ENCODE peak calls at places on chromosomes 2 and 18, in six cellular contexts. K, T, R, W, U and G are unnamed samples.

GRCh38 chr2:1713839-1714236 is 30.5 kb downstream of the PXDN start:
- DNase-seq in K (no peak), T (no peak), R (no peak), W (no peak), U (no peak), G (no peak)

GRCh38 chr2:239300871-239301742 is 99.7 kb downstream of the HDAC4 start:
- DNase-seq in K (no peak), T (no peak), R (no peak), W (no peak), U (no peak), G (no peak)

GRCh38 chr2:144357623-144358400 is 162.1 kb downstream of the ZEB2 start:
- DNase-seq in K (no peak), T (peak), R (peak), W (peak), U (no peak), G (peak)

GRCh38 chr2:114631146-114631545 is 188.7 kb downstream of the DPP10 start:
- DNase-seq in K (no peak), T (no peak), R (no peak), W (no peak), U (no peak), G (no peak)

GRCh38 chr2:155111070-155111469 is 412.6 kb downstream of the KCNJ3 start:
- DNase-seq in K (no peak), T (no peak), R (no peak), W (no peak), U (no peak), G (no peak)

GRCh38 chr2:224369028-224369632 is 32.8 kb downstream of the FAM124B start:
- DNase-seq in K (no peak), T (peak), R (no peak), W (no peak), U (no peak), G (peak)

GRCh38 chr2:36193680-36194079 is 161.9 kb upstream of the CRIM1 start:
- DNase-seq in K (no peak), T (no peak), R (no peak), W (no peak), U (no peak), G (no peak)

GRCh38 chr2:64457518-64457917 is 3.6 kb downstream of the LGALSL start:
- DNase-seq in K (no peak), T (peak), R (no peak), W (no peak), U (no peak), G (no peak)

GRCh38 chr2:236607471-236608307 is 38.1 kb downstream of the ACKR3 start:
- DNase-seq in K (no peak), T (peak), R (peak), W (no peak), U (no peak), G (no peak)

GRCh38 chr2:119487434-119488244 is 36.6 kb downstream of the SCTR start:
- DNase-seq in K (no peak), T (peak), R (no peak), W (no peak), U (no peak), G (peak)

GRCh38 chr18:500230-500555 is 308 bp downstream of the COLEC12 start:
- DNase-seq in K (peak), T (no peak), R (no peak), W (no peak), U (no peak), G (no peak)

GRCh38 chr2:44360749-44361329 is 455 bp downstream of the PREPL start:
- DNase-seq in K (no peak), T (no peak), R (no peak), W (no peak), U (no peak), G (peak)

GRCh38 chr2:141766225-141766624 is 364.6 kb downstream of the LRP1B start:
- DNase-seq in K (no peak), T (no peak), R (no peak), W (no peak), U (no peak), G (no peak)

GRCh38 chr2:143730155-143730949 is 601.1 kb downstream of the ARHGAP15 start:
- DNase-seq in K (no peak), T (peak), R (no peak), W (no peak), U (no peak), G (no peak)

GRCh38 chr2:163667064-163667887 is 68.5 kb downstream of the FIGN start:
- DNase-seq in K (no peak), T (peak), R (no peak), W (peak), U (no peak), G (peak)

GRCh38 chr2:219253753-219254589 is at the start of gene TUBA4A:
- DNase-seq in K (peak), T (peak), R (peak), W (peak), U (no peak), G (peak)

GRCh38 chr18:58960946-58961722 is 96.5 kb downstream of the ZNF532 start:
- DNase-seq in K (no peak), T (no peak), R (no peak), W (no peak), U (no peak), G (no peak)

GRCh38 chr2:191894681-191895147 is 47.8 kb upstream of the CAVIN2 start:
- DNase-seq in K (no peak), T (peak), R (no peak), W (peak), U (no peak), G (no peak)

GRCh38 chr2:222283634-222284033 is 15.2 kb downstream of the PAX3 start:
- DNase-seq in K (peak), T (no peak), R (no peak), W (no peak), U (no peak), G (no peak)

GRCh38 chr18:3624818-3625716 is 175.1 kb downstream of the TGIF1 start:
- DNase-seq in K (no peak), T (peak), R (peak), W (peak), U (no peak), G (no peak)

DNA sequence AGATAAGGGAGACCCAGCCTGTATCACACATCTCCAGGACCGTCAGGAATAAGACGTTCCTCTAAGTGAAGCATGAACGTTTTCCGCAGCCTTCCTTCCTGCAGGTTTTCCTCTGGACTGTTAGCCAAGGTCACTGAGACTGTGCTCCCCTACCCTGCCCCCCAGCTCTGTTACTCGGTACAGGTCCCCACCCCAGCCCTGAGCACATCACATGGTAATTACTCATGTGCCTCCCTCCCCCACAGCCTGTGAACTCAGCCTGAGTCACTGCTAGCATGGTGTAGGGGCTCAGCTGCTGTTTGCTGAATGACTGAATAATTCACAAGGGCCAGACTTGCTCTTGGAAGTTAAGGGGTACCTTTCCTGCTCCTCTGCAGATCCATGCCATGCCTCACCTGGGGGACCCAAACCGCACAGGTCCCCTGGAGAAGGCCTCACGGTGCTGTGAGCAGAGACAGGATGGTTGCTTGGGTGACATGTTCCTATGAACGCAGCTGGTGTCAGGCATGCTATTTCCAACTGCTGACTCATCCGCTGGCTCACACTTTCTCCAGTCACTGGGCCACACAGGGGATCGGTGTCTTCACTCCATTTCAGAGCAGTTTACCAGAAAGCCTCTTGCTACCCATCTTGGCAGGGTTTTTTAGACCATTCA is 88.2 kb downstream of the PLB1 start:
- DNase-seq in K (no peak), T (peak), R (peak), W (peak), U (peak), G (peak)
- TF ChIP-seq JUN in K (no peak), T (peak), R (peak), W (peak), U (no peak), G (no peak)

GRCh38 chr2:180572346-180572745 is 408.1 kb upstream of the UBE2E3 start:
- DNase-seq in K (no peak), T (no peak), R (no peak), W (no peak), U (no peak), G (no peak)

GRCh38 chr2:180571559-180571958 is 408.8 kb upstream of the UBE2E3 start:
- DNase-seq in K (no peak), T (no peak), R (no peak), W (no peak), U (no peak), G (no peak)

GRCh38 chr2:180570864-180571263 is 409.5 kb upstream of the UBE2E3 start:
- DNase-seq in K (no peak), T (no peak), R (no peak), W (no peak), U (no peak), G (no peak)

GRCh38 chr2:180577567-180577966 is 402.8 kb upstream of the UBE2E3 start:
- DNase-seq in K (no peak), T (no peak), R (no peak), W (no peak), U (no peak), G (no peak)

DNA sequence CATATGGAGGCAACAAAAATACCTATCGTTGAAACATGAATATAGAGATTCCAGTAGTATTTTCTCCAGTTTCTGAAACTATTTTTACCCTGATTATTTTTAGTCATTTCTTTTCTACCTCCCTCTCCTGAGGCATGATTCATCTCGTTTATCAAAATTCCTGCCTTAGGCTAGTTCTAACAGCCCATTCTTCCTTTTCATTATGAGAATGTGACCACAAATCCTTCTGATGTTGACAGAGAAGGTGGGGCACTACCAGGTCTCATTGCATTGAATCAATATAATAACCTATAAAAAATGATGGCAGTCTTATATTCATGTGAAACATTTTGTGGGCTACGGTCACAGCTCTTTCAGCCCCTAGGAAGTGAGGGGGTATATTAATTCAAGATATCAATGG is 406.5 kb upstream of the UBE2E3 start:
- DNase-seq in K (no peak), T (peak), R (no peak), W (no peak), U (no peak), G (no peak)
- TF ChIP-seq JUN in K (no peak), T (no peak), R (no peak), W (no peak), U (no peak), G (no peak)

DNA sequence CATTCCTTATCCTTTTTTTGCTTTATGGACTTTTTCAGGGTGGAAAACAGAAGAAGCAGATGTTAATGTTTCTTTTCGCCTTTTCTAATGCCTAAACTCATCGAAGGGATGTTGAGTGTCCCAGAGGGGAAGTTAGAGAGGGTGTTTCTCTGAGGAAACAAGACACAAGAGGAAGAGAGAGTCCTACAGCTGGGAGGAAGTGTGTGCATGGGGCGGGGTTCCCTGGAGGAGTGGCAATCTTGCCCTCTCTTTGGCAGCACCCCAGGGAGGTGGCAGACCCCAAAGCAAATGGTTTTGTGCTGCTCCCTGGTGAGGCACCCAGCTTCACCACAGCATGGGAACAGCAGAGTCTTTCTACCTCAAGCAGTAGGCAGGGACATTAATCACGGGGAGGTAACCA is 377.6 kb downstream of the RND3 start:
- DNase-seq in K (no peak), T (no peak), R (no peak), W (no peak), U (no peak), G (no peak)
- TF ChIP-seq JUN in K (no peak), T (no peak), R (no peak), W (no peak), U (no peak), G (no peak)

DNA sequence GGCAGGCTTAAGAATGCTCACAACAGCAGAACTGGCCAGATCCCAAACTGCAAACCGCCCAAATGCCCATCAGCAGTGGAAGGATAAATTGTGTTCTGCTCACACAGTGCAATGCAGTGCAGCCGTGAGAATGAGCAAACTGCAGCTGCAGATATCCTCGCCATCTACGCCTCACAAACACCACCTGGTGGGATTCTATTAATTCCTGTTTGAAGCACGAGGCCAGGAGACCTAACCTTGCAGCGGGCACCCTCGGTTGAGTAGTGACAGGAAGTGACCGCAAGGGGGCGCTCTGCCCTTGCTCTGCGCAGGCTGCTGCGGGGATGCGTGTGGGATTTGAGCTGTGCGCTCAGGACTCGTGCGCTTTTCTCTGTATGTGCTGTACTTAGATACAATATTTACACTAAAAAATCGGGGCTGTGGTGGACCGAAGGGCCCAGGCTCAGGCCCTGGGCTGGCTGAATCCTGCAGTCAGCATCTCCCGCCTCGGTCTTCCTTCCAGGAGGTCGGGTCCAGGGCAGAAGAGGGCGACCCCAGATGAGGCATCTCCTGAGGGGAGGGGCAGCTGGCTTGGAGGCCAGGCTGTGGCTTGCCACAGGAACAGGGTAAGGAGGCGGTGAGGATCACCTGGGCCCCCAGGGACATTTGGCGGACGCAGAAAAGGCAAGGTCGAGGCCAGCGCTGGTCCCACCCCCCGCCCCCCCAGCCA is 19.8 kb upstream of the PDIA6 start:
- DNase-seq in K (peak), T (peak), R (peak), W (peak), U (peak), G (peak)
- TF ChIP-seq JUN in K (no peak), T (no peak), R (no peak), W (no peak), U (no peak), G (no peak)

DNA sequence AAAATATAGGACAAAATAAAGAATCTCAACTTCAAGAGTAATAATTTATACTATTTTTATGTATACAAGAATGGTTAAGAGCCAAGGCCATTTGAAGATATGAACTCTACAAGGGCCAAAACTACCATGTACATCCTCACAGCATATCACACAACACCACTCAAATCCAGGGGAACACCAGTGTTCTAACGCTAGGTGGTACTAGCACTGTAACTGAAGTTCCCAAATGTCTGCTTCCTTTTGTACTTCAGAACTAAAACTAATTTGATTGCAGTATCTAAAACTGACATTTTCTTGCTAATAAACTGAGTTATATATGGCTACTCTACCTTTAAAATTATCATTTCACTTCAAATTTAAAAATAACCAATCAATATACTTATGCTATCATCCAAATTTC is 47.0 kb downstream of the REV1 start:
- DNase-seq in K (no peak), T (peak), R (no peak), W (peak), U (no peak), G (no peak)
- TF ChIP-seq JUN in K (no peak), T (no peak), R (no peak), W (no peak), U (no peak), G (no peak)

GRCh38 chr2:216478791-216479190 is 19.9 kb upstream of the RPL37A start:
- DNase-seq in K (no peak), T (no peak), R (no peak), W (no peak), U (no peak), G (no peak)

GRCh38 chr2:216474925-216475670 is 23.5 kb upstream of the RPL37A start:
- DNase-seq in K (no peak), T (no peak), R (no peak), W (no peak), U (no peak), G (no peak)

GRCh38 chr2:216482640-216483039 is 16.0 kb upstream of the RPL37A start:
- DNase-seq in K (no peak), T (no peak), R (no peak), W (no peak), U (no peak), G (no peak)

GRCh38 chr2:216477283-216478035 is 21.2 kb upstream of the RPL37A start:
- DNase-seq in K (no peak), T (no peak), R (no peak), W (no peak), U (no peak), G (no peak)

DNA sequence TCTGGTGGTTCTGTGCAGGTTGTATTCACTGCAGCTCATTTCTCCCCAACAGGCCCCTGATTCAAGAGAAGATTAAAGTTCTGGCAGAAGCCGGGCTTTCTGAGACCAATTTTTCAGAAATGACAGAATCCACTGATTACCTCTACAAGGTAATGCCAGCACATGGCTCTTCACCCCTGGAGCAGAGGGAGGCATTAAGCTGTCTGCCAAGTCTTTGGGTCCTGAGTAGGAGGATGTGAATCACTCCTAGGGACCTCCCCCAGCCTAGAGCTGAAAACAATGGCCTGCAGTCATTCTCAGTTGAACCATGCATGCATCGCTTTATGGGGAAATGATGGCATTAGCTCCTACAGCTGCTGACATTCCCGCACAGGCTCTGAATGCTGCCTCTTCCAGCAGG is 20.5 kb upstream of the RPL37A start:
- DNase-seq in K (no peak), T (no peak), R (no peak), W (peak), U (no peak), G (no peak)
- TF ChIP-seq JUN in K (no peak), T (no peak), R (no peak), W (peak), U (no peak), G (no peak)

GRCh38 chr2:68692511-68692910 is 42.1 kb upstream of the ARHGAP25 start:
- DNase-seq in K (no peak), T (no peak), R (no peak), W (no peak), U (no peak), G (no peak)
- TF ChIP-seq JUN in K (no peak), T (no peak), R (no peak), W (no peak), U (no peak), G (no peak)